ENCODE peak calls at places on chromosomes 6 and 20, in four cellular contexts. N, B, P and V are unnamed samples.

GRCh38 chr6:101178748-101179147 is 214.8 kb upstream of the GRIK2 start:
- DNase-seq in N (no peak), P (no peak), B (no peak), V (no peak)

GRCh38 chr6:52573295-52573694 is 3.6 kb downstream of the TRAM2 start:
- DNase-seq in B (no peak), N (no peak), P (no peak), V (peak)

GRCh38 chr6:156131221-156131903 is 645.8 kb upstream of the ARID1B start:
- DNase-seq in P (no peak), B (no peak), N (no peak), V (no peak)

GRCh38 chr6:132763269-132763668 is 5.6 kb upstream of the VNN2 start:
- DNase-seq in N (no peak), P (no peak), B (no peak), V (peak)

GRCh38 chr6:157443066-157443800 is 62.2 kb downstream of the ZDHHC14 start:
- DNase-seq in P (no peak), N (no peak), B (peak), V (no peak)

GRCh38 chr20:38973546-38974120 is 11.5 kb downstream of the DHX35 start:
- DNase-seq in P (no peak), B (peak), N (no peak), V (no peak)

GRCh38 chr20:54068495-54068894 is 1.9 kb downstream of the BCAS1 start:
- DNase-seq in B (no peak), N (no peak), P (no peak), V (no peak)

GRCh38 chr6:168133186-168133585 is 54.2 kb upstream of the FRMD1 start:
- DNase-seq in P (no peak), N (peak), B (peak), V (peak)

GRCh38 chr6:169487579-169488205 is 214.1 kb downstream of the WDR27 start:
- DNase-seq in B (peak), N (no peak), P (no peak), V (peak)

GRCh38 chr6:147448212-147448611 is 60.3 kb upstream of the SAMD5 start:
- DNase-seq in P (peak), B (no peak), N (peak), V (peak)

GRCh38 chr20:25278636-25279361 is 30.9 kb downstream of the PYGB start:
- DNase-seq in B (no peak), P (no peak), N (no peak), V (no peak)

GRCh38 chr20:10568032-10568431 is 105.8 kb downstream of the JAG1 start:
- DNase-seq in B (no peak), N (no peak), P (no peak), V (peak)

GRCh38 chr6:21914121-21914973 is 320.8 kb downstream of the SOX4 start:
- DNase-seq in B (peak), N (no peak), P (no peak), V (no peak)

GRCh38 chr6:10412165-10412947 is 2.5 kb downstream of the TFAP2A start:
- DNase-seq in B (peak), N (peak), P (no peak), V (peak)

GRCh38 chr6:128491643-128492206 is 28.7 kb downstream of the PTPRK start:
- DNase-seq in P (no peak), N (no peak), B (peak), V (peak)

GRCh38 chr6:112307707-112308106 is 39.4 kb upstream of the RFPL4B start:
- DNase-seq in P (no peak), B (peak), N (no peak), V (no peak)

GRCh38 chr6:89610149-89610642 is 28.4 kb downstream of the LYRM2 start:
- DNase-seq in B (peak), N (peak), P (no peak), V (peak)

GRCh38 chr20:14234666-14235295 is 102.6 kb downstream of the FLRT3 start:
- DNase-seq in B (peak), P (no peak), N (no peak), V (no peak)

GRCh38 chr6:116971959-116972358 is 94.9 kb downstream of the RFX6 start:
- DNase-seq in N (no peak), P (no peak), B (peak), V (peak)

GRCh38 chr20:31949877-31950646 is 1.8 kb downstream of the PDRG1 start:
- DNase-seq in P (no peak), B (no peak), N (no peak), V (no peak)

GRCh38 chr20:33667245-33668086 is 723 bp downstream of the ACTL10 start:
- DNase-seq in B (peak), P (no peak), N (peak), V (peak)

GRCh38 chr6:75611702-75612375 is 10.2 kb downstream of the SENP6 start:
- DNase-seq in B (peak), N (no peak), P (no peak), V (no peak)

GRCh38 chr6:34065470-34066283 is 80.2 kb downstream of the GRM4 start:
- DNase-seq in N (no peak), P (no peak), B (no peak), V (no peak)

GRCh38 chr6:34836008-34836407 is 44.1 kb downstream of the BLTP3A start:
- DNase-seq in B (no peak), P (no peak), N (no peak), V (no peak)

GRCh38 chr6:157761331-157761921 is 61.6 kb upstream of the SNX9 start:
- DNase-seq in N (no peak), B (peak), P (no peak), V (no peak)

GRCh38 chr6:44730771-44731391 is 343.4 kb downstream of the CDC5L start:
- DNase-seq in N (no peak), B (peak), P (no peak), V (peak)

GRCh38 chr6:56040271-56040670 is 164.9 kb upstream of the BMP5 start:
- DNase-seq in N (no peak), P (no peak), B (peak), V (no peak)

GRCh38 chr6:17705778-17706579 is 746 bp downstream of the NUP153 start:
- DNase-seq in B (peak), P (no peak), N (peak), V (peak)
- H3K4ac ChIP-seq in B (peak), P (peak), N (peak), V (peak)

DNA sequence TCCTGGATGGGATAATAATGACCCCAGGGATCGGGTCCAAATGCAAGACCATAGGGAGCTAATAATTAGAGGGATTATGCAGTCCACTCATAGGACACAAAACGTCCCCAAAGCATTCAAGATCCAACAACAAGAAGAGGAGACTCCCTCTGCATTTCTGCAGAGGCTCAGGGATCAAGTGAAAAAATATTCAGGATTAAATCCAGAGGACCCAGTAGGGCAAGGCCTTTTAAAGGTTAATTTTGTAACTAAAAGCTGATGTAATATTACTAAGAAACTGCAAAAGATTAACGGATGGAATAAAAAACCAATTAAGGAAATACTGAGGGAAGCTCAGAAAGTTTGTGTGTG is 22.2 kb downstream of the HLA-A start:
- DNase-seq in N (no peak), P (no peak), B (no peak), V (no peak)
- H3K56ac ChIP-seq in N (no peak), P (no peak), B (peak), V (peak)

GRCh38 chr6:46134216-46134615 is 4.4 kb downstream of the ENPP4 start:
- DNase-seq in N (no peak), B (no peak), P (no peak), V (peak)
- H3K4ac ChIP-seq in N (no peak), B (no peak), P (no peak), V (no peak)

GRCh38 chr6:131353876-131354275 is 218.6 kb downstream of the AKAP7 start:
- DNase-seq in N (no peak), P (no peak), B (no peak), V (no peak)
- H3K56ac ChIP-seq in N (no peak), P (no peak), B (no peak), V (no peak)